ENCODE peak calls at places on chromosomes 2 and 18, in eight cellular contexts. S is right cardiac atrium, V is right lobe of liver, R is IMR-90, L is tibial nerve, I is aorta, Y is heart left ventricle, U is MG63. Q is an unnamed sample.

GRCh38 chr2:96308248-96308647 is 2.9 kb upstream of the SNRNP200 start:
- DNase-seq in S (no peak), V (no peak), R (no peak), L (no peak), I (no peak), Y (no peak), U (no peak), Q (no peak)

GRCh38 chr2:241788135-241788534 is 11.5 kb downstream of the GAL3ST2 start:
- DNase-seq in S (no peak), V (no peak), R (no peak), L (no peak), I (no peak), Y (no peak), U (no peak), Q (no peak)

GRCh38 chr2:233061591-233062446 is 1.7 kb downstream of the INPP5D start:
- DNase-seq in S (peak; percentile 86), V (peak; percentile 59), R (peak; percentile 16), L (no peak), I (peak; percentile 80), Y (peak; percentile 83), U (peak; percentile 47), Q (no peak)

GRCh38 chr2:98839292-98839691 is 96.7 kb downstream of the CRACDL start:
- DNase-seq in S (no peak), V (no peak), R (peak; percentile 19), L (no peak), I (no peak), Y (no peak), U (no peak), Q (no peak)

GRCh38 chr2:128026422-128027277 is 1.2 kb downstream of the SAP130 start:
- DNase-seq in S (no peak), V (no peak), R (peak; percentile 8), L (peak; percentile 16), I (no peak), Y (no peak), U (no peak), Q (no peak)

GRCh38 chr2:95303191-95303914 is 6.2 kb downstream of the KCNIP3 start:
- DNase-seq in S (peak; percentile 36), V (no peak), R (no peak), L (no peak), I (no peak), Y (no peak), U (no peak), Q (no peak)

GRCh38 chr2:1856922-1857321 is 112.6 kb upstream of the PXDN start:
- DNase-seq in S (no peak), V (no peak), R (peak; percentile 28), L (no peak), I (no peak), Y (no peak), U (peak; percentile 45), Q (no peak)

GRCh38 chr18:15005313-15006130 is 257.6 kb downstream of the ANKRD30B start:
- DNase-seq in S (peak; percentile 19), V (no peak), R (no peak), L (no peak), I (no peak), Y (no peak), U (no peak), Q (no peak)

GRCh38 chr2:230174466-230174865 is 45.3 kb downstream of the SP110 start:
- DNase-seq in S (no peak), V (no peak), R (no peak), L (no peak), I (no peak), Y (no peak), U (no peak), Q (no peak)

GRCh38 chr2:233013027-233013461 is at the start of gene NGEF:
- DNase-seq in S (no peak), V (peak; percentile 89), R (no peak), L (no peak), I (no peak), Y (no peak), U (no peak), Q (no peak)

GRCh38 chr2:47373747-47374146 is 29.2 kb upstream of the MSH2 start:
- DNase-seq in S (no peak), V (no peak), R (no peak), L (no peak), I (no peak), Y (no peak), U (no peak), Q (no peak)

GRCh38 chr18:76801567-76802505 is 20.5 kb upstream of the ZNF236 start:
- DNase-seq in S (peak; percentile 86), V (peak; percentile 70), R (peak; percentile 35), L (peak; percentile 21), I (peak; percentile 67), Y (peak; percentile 82), U (peak; percentile 45), Q (peak; percentile 8)

GRCh38 chr2:105746177-105747080 is 1.7 kb downstream of the NCK2 start:
- DNase-seq in S (peak; percentile 75), V (peak; percentile 75), R (no peak), L (peak; percentile 38), I (peak; percentile 70), Y (no peak), U (no peak), Q (peak; percentile 75)

GRCh38 chr2:16625201-16625729 is 40.4 kb downstream of the CYRIA start:
- DNase-seq in S (peak; percentile 66), V (no peak), R (no peak), L (no peak), I (peak; percentile 62), Y (no peak), U (no peak), Q (no peak)

GRCh38 chr18:38470421-38470820 is 904.8 kb upstream of the CELF4 start:
- DNase-seq in S (no peak), V (no peak), R (no peak), L (no peak), I (no peak), Y (no peak), U (no peak), Q (no peak)

GRCh38 chr2:185998562-185999070 is 260.0 kb downstream of the FSIP2 start:
- DNase-seq in S (no peak), V (no peak), R (no peak), L (no peak), I (no peak), Y (no peak), U (no peak), Q (no peak)

GRCh38 chr2:98460573-98461560 is 16.2 kb downstream of the INPP4A start:
- DNase-seq in S (peak; percentile 72), V (no peak), R (no peak), L (no peak), I (peak; percentile 66), Y (no peak), U (no peak), Q (peak; percentile 40)

GRCh38 chr2:18268400-18268799 is 292.1 kb downstream of the RDH14 start:
- DNase-seq in S (no peak), V (no peak), R (peak; percentile 18), L (no peak), I (no peak), Y (no peak), U (no peak), Q (no peak)

GRCh38 chr18:79874553-79875530 is 76.6 kb downstream of the SLC66A2 start:
- DNase-seq in S (no peak), V (no peak), R (no peak), L (no peak), I (no peak), Y (no peak), U (no peak), Q (no peak)

GRCh38 chr2:81786809-81787208 is 1482.3 kb upstream of the LRRTM1 start:
- DNase-seq in S (no peak), V (no peak), R (no peak), L (no peak), I (no peak), Y (no peak), U (no peak), Q (no peak)
- H3K9me3 ChIP-seq in S (no peaks in the 10 kb centered on the region), V (no peaks in the 10 kb centered on the region), R (peaks cover 2% of the 10 kb centered on the region), L (no peaks in the 10 kb centered on the region), I (no peaks in the 10 kb centered on the region), Y (no peaks in the 10 kb centered on the region), U (no peaks in the 10 kb centered on the region), Q (no peaks in the 10 kb centered on the region)

GRCh38 chr18:4063545-4063944 is 391.6 kb downstream of the DLGAP1 start:
- DNase-seq in S (no peak), V (no peak), R (no peak), L (no peak), I (no peak), Y (no peak), U (no peak), Q (no peak)

GRCh38 chr18:4058179-4058578 is 396.9 kb downstream of the DLGAP1 start:
- DNase-seq in S (no peak), V (no peak), R (no peak), L (no peak), I (no peak), Y (no peak), U (no peak), Q (no peak)

GRCh38 chr18:4060427-4061281 is 394.5 kb downstream of the DLGAP1 start:
- DNase-seq in S (no peak), V (no peak), R (no peak), L (no peak), I (no peak), Y (no peak), U (no peak), Q (no peak)
- H3K9me3 ChIP-seq in S (no peaks in the 10 kb centered on the region), V (peaks cover 7% of the 10 kb centered on the region), R (peaks cover 10% of the 10 kb centered on the region), L (no peaks in the 10 kb centered on the region), I (no peaks in the 10 kb centered on the region), Y (peaks cover 23% of the 10 kb centered on the region), U (peaks cover 12% of the 10 kb centered on the region), Q (no peaks in the 10 kb centered on the region)

GRCh38 chr18:35247412-35248249 is 6.8 kb downstream of the ZNF397 start:
- DNase-seq in S (no peak), V (no peak), R (no peak), L (no peak), I (no peak), Y (no peak), U (no peak), Q (no peak)

GRCh38 chr18:35244671-35245070 is 3.8 kb downstream of the ZNF397 start:
- DNase-seq in S (no peak), V (no peak), R (no peak), L (no peak), I (no peak), Y (no peak), U (no peak), Q (no peak)

GRCh38 chr18:35246831-35247230 is 6.0 kb downstream of the ZNF397 start:
- DNase-seq in S (no peak), V (no peak), R (no peak), L (no peak), I (no peak), Y (no peak), U (no peak), Q (no peak)

GRCh38 chr18:35245719-35246317 is 5.0 kb downstream of the ZNF397 start:
- DNase-seq in S (no peak), V (no peak), R (no peak), L (no peak), I (no peak), Y (no peak), U (no peak), Q (no peak)

DNA sequence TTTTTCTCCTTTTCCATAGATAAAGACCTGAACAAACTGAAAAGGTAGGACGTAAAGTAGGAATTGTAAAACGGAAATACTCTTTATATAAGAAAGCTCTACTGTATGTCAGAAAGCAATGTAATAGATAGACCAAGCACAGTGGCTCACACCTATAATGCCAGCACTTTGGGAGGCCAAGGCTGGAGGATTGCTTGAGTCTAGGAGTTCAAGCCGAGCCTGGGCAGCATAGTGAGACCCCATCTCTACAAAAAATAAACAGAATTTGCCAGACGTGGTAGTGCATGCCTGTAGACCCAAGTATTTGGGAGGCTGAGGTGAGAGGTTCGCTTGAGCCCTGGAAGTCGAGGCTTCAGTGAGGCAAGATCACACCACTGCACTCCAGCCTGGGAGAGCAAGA is 7.6 kb downstream of the ZNF397 start:
- DNase-seq in S (no peak), V (no peak), R (no peak), L (no peak), I (no peak), Y (no peak), U (no peak), Q (no peak)
- H3K9me3 ChIP-seq in S (no peaks in the 10 kb centered on the region), V (peaks cover 16% of the 10 kb centered on the region), R (peaks cover 52% of the 10 kb centered on the region), L (no peaks in the 10 kb centered on the region), I (no peaks in the 10 kb centered on the region), Y (peaks cover 3% of the 10 kb centered on the region), U (peaks cover 3% of the 10 kb centered on the region), Q (peaks cover 3% of the 10 kb centered on the region)

GRCh38 chr18:45521777-45522176 is 93.5 kb upstream of the SLC14A2 start:
- DNase-seq in S (peak; percentile 67), V (no peak), R (peak; percentile 22), L (no peak), I (peak; percentile 80), Y (no peak), U (peak; percentile 74), Q (no peak)
- H3K9me3 ChIP-seq in S (no peaks in the 10 kb centered on the region), V (no peaks in the 10 kb centered on the region), R (no peaks in the 10 kb centered on the region), L (no peaks in the 10 kb centered on the region), I (no peaks in the 10 kb centered on the region), Y (no peaks in the 10 kb centered on the region), U (no peaks in the 10 kb centered on the region), Q (no peaks in the 10 kb centered on the region)